ENCODE peak calls at places on chromosomes 3 and 15, in eight cellular contexts. J is HCT116, C is SK-N-SH, K is IMR-90, N is K562, Q is HepG2, V is GM12878, E is H1. Y is an unnamed sample.

GRCh38 chr3:73351423-73352071 is 273.2 kb downstream of the PDZRN3 start:
- DNase-seq in J (no peak), C (peak), K (no peak), N (no peak), Q (no peak), V (no peak), E (no peak), Y (no peak)

GRCh38 chr3:180239939-180240338 is 203.2 kb upstream of the PEX5L start:
- DNase-seq in J (no peak), C (no peak), K (no peak), N (no peak), Q (no peak), V (no peak), E (no peak), Y (no peak)

GRCh38 chr3:193909387-193909786 is 226.6 kb upstream of the HES1 start:
- DNase-seq in J (no peak), C (no peak), K (no peak), N (no peak), Q (no peak), V (peak), E (no peak), Y (no peak)

GRCh38 chr3:187919535-187919934 is 174.3 kb upstream of the BCL6 start:
- DNase-seq in J (no peak), C (no peak), K (no peak), N (no peak), Q (no peak), V (peak), E (no peak), Y (no peak)

GRCh38 chr15:67343206-67343605 is 88.6 kb downstream of the IQCH start:
- DNase-seq in J (no peak), C (no peak), K (no peak), N (no peak), Q (no peak), V (no peak), E (no peak), Y (no peak)

GRCh38 chr3:88412346-88412745 is 262.6 kb downstream of the C3orf38 start:
- DNase-seq in J (no peak), C (no peak), K (no peak), N (no peak), Q (no peak), V (no peak), E (no peak), Y (no peak)

GRCh38 chr3:107630779-107631178 is 108.0 kb downstream of the BBX start:
- DNase-seq in J (no peak), C (no peak), K (no peak), N (no peak), Q (no peak), V (no peak), E (no peak), Y (no peak)

GRCh38 chr3:190265795-190266194 is 56.5 kb downstream of the CLDN1 start:
- DNase-seq in J (peak), C (no peak), K (peak), N (no peak), Q (no peak), V (no peak), E (no peak), Y (no peak)

GRCh38 chr15:96037584-96037983 is 292.9 kb upstream of the NR2F2 start:
- DNase-seq in J (no peak), C (no peak), K (peak), N (no peak), Q (no peak), V (peak), E (no peak), Y (no peak)

GRCh38 chr3:165259518-165260193 is 63.5 kb upstream of the SLITRK3 start:
- DNase-seq in J (no peak), C (no peak), K (no peak), N (no peak), Q (no peak), V (no peak), E (no peak), Y (peak)

GRCh38 chr3:52121813-52122212 is 32.4 kb downstream of the POC1A start:
- DNase-seq in J (no peak), C (no peak), K (no peak), N (no peak), Q (no peak), V (no peak), E (no peak), Y (no peak)

GRCh38 chr3:159102001-159102400 is 300.1 kb downstream of the MFSD1 start:
- DNase-seq in J (no peak), C (peak), K (no peak), N (no peak), Q (no peak), V (no peak), E (no peak), Y (no peak)

GRCh38 chr3:52225452-52226228 is at the start of gene TLR9:
- DNase-seq in J (no peak), C (no peak), K (no peak), N (no peak), Q (no peak), V (peak), E (peak), Y (no peak)

GRCh38 chr3:184166671-184167070 is 8.0 kb upstream of the AP2M1 start:
- DNase-seq in J (no peak), C (no peak), K (no peak), N (no peak), Q (no peak), V (no peak), E (no peak), Y (no peak)

GRCh38 chr3:111895079-111895478 is 36.0 kb downstream of the PHLDB2 start:
- DNase-seq in J (peak), C (peak), K (peak), N (no peak), Q (peak), V (no peak), E (no peak), Y (peak)

GRCh38 chr15:73899197-73900128 is 26.1 kb downstream of the TBC1D21 start:
- DNase-seq in J (no peak), C (peak), K (peak), N (no peak), Q (no peak), V (no peak), E (no peak), Y (no peak)

GRCh38 chr15:57384816-57385215 is 8.5 kb downstream of the CGNL1 start:
- DNase-seq in J (no peak), C (no peak), K (peak), N (no peak), Q (peak), V (no peak), E (no peak), Y (peak)

GRCh38 chr15:86591158-86591557 is 511.5 kb downstream of the AGBL1 start:
- DNase-seq in J (no peak), C (no peak), K (no peak), N (no peak), Q (no peak), V (no peak), E (no peak), Y (no peak)

GRCh38 chr15:38699633-38700230 is 135.1 kb upstream of the RASGRP1 start:
- DNase-seq in J (peak), C (peak), K (peak), N (peak), Q (peak), V (no peak), E (peak), Y (peak)

GRCh38 chr3:194633349-194634004 is at the start of gene TMEM44:
- DNase-seq in J (peak), C (peak), K (peak), N (peak), Q (peak), V (peak), E (peak), Y (peak)

GRCh38 chr3:41118461-41119385 is 80.6 kb upstream of the CTNNB1 start:
- DNase-seq in J (no peak), C (no peak), K (no peak), N (no peak), Q (no peak), V (no peak), E (no peak), Y (no peak)

GRCh38 chr3:115830764-115831395 is 207.6 kb downstream of the GAP43 start:
- DNase-seq in J (no peak), C (no peak), K (no peak), N (no peak), Q (no peak), V (no peak), E (no peak), Y (no peak)

GRCh38 chr15:90620379-90621134 is 90.8 kb downstream of the CRTC3 start:
- DNase-seq in J (no peak), C (no peak), K (no peak), N (peak), Q (no peak), V (peak), E (no peak), Y (no peak)

GRCh38 chr3:154430014-154430413 is at the start of gene GPR149:
- DNase-seq in J (peak), C (peak), K (no peak), N (no peak), Q (no peak), V (no peak), E (no peak), Y (peak)

GRCh38 chr3:194944526-194944925 is 258.8 kb downstream of the FAM43A start:
- DNase-seq in J (no peak), C (no peak), K (no peak), N (no peak), Q (no peak), V (no peak), E (no peak), Y (no peak)

GRCh38 chr3:53077476-53078220 is 31.8 kb upstream of the SFMBT1 start:
- DNase-seq in J (no peak), C (no peak), K (no peak), N (no peak), Q (no peak), V (no peak), E (no peak), Y (no peak)

GRCh38 chr3:139994891-139995290 is 59.9 kb downstream of the CLSTN2 start:
- DNase-seq in J (no peak), C (peak), K (no peak), N (no peak), Q (no peak), V (no peak), E (peak), Y (no peak)

GRCh38 chr3:36741285-36741684 is 23.1 kb downstream of the DCLK3 start:
- DNase-seq in J (no peak), C (no peak), K (peak), N (no peak), Q (no peak), V (no peak), E (no peak), Y (no peak)

GRCh38 chr3:175743733-175744400 is 884.7 kb downstream of the NAALADL2 start:
- DNase-seq in J (no peak), C (no peak), K (peak), N (no peak), Q (no peak), V (no peak), E (no peak), Y (peak)

GRCh38 chr3:30658328-30659052 is 52.1 kb downstream of the TGFBR2 start:
- DNase-seq in J (peak), C (no peak), K (peak), N (no peak), Q (peak), V (peak), E (no peak), Y (peak)

GRCh38 chr15:45351229-45351628 is 27.1 kb downstream of the GATM start:
- DNase-seq in J (no peak), C (no peak), K (no peak), N (no peak), Q (no peak), V (no peak), E (no peak), Y (no peak)

GRCh38 chr3:189070965-189071364 is 100.8 kb upstream of the TPRG1 start:
- DNase-seq in J (no peak), C (no peak), K (no peak), N (no peak), Q (no peak), V (no peak), E (no peak), Y (no peak)

GRCh38 chr3:134460965-134461364 is 24.8 kb downstream of the ANAPC13 start:
- DNase-seq in J (no peak), C (no peak), K (peak), N (no peak), Q (no peak), V (no peak), E (no peak), Y (no peak)

GRCh38 chr3:3080309-3080708 is 29.9 kb downstream of the IL5RA start:
- DNase-seq in J (no peak), C (no peak), K (no peak), N (no peak), Q (no peak), V (no peak), E (no peak), Y (no peak)

GRCh38 chr15:91956026-91956723 is 102.7 kb downstream of the SLCO3A1 start:
- DNase-seq in J (no peak), C (peak), K (peak), N (no peak), Q (no peak), V (no peak), E (no peak), Y (no peak)
- TF ChIP-seq RAD21 in J (no peak), C (peak), K (no peak), N (no peak), Q (no peak), V (no peak), E (no peak), Y (no peak)

DNA sequence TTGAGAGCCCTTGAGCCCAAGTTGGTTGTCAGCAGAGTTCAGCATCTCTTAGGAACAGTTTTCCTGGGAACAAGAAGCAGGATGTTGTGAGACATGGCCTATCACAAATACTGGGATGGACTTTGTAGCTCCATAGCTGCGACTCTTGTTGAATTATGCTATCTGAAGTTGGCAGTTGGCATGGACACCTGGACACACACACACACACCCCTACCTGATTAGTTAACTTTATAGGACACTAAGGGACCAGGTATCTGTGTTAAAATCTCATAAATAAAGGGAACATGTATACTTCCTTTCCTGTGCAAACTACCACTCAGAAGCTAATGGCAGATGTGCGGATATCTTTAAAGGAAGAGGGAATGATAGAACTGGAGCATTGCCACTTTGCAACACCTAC is 10.2 kb upstream of the CHRNA7 start:
- DNase-seq in J (no peak), C (no peak), K (no peak), N (no peak), Q (no peak), V (no peak), E (no peak), Y (no peak)
- TF ChIP-seq RAD21 in J (no peak), C (no peak), K (no peak), N (no peak), Q (no peak), V (no peak), E (no peak), Y (no peak)

GRCh38 chr3:196179380-196180308 is 31.6 kb downstream of the ZDHHC19 start:
- DNase-seq in J (no peak), C (peak), K (peak), N (peak), Q (no peak), V (peak), E (no peak), Y (no peak)
- TF ChIP-seq RAD21 in J (no peak), C (no peak), K (no peak), N (no peak), Q (no peak), V (peak), E (peak), Y (no peak)

DNA sequence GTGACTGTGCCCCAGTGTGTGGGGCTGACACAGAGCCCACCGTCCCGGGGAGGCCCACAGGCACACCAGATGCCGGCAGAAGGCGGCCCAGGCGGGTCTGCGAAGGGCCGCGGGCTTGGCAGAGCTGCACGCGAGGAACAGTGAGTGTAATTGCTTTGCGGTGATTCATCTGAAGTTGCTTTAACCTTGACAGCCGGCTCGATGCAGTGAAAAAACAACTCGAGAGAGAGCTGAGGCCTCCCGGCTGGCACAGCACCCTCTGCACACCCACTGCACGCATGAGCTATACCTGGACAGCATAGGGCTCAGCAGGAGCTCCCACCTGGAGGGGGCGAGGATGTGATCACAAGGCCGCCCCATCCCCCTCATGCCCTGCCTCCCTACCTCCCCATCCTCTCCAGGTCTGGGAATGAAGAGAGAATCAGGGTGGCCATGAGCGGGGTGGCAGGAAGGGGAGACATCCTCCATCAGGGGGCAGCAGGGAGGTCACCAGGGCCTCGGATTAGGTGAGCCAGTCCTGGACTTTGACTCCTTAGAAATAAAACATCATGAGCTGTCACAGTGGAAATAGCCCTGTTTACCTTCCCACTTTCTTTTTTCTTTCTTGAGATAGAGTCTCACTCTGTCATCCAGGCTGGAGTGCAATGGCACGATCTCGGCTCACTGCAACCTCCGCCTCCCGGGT is 172.6 kb downstream of the MEGF11 start:
- DNase-seq in J (no peak), C (peak), K (peak), N (peak), Q (peak), V (no peak), E (peak), Y (peak)
- TF ChIP-seq RAD21 in J (no peak), C (peak), K (no peak), N (no peak), Q (peak), V (peak), E (peak), Y (no peak)

DNA sequence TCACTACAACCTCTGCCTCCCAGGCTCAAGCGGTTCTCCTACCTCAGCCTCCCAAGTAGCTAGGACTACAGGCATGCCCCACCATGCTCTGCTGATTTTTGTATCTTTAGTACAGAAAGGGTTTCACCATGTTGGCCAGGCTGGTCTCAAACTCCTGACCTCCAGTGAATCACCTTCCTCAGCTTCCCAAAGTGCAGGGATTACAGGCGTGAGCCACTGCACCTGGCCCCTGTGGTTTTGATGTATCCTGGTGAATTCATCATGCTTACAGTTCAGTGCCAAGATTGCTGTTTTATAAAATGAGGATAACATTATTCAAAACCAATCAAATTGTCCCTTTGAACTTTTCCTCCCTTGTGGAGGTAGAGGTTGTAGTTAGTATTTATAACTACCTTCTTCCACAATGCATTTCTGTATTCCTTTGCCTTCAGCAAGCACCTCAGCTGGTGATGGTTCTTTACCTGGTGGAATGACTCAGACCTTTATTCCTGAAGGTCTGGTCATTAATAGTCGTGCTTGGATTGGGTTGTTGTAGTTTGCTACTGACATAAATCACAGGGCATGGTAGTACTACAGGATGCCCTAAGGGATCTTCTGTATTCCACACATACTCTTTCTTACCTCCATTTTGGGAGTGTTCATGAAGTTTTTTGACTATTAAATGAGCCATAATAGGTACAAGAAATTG is 76.9 kb downstream of the UBP1 start:
- DNase-seq in J (no peak), C (no peak), K (peak), N (no peak), Q (no peak), V (no peak), E (no peak), Y (no peak)
- TF ChIP-seq RAD21 in J (no peak), C (no peak), K (no peak), N (no peak), Q (no peak), V (no peak), E (no peak), Y (no peak)

GRCh38 chr3:10703875-10704274 is 112.2 kb upstream of the SLC6A11 start:
- DNase-seq in J (peak), C (peak), K (peak), N (no peak), Q (no peak), V (no peak), E (peak), Y (no peak)

GRCh38 chr3:10707984-10708868 is 107.8 kb upstream of the SLC6A11 start:
- DNase-seq in J (no peak), C (peak), K (no peak), N (no peak), Q (no peak), V (no peak), E (peak), Y (no peak)

GRCh38 chr3:10707089-10707983 is 108.7 kb upstream of the SLC6A11 start:
- DNase-seq in J (no peak), C (peak), K (no peak), N (no peak), Q (no peak), V (no peak), E (peak), Y (no peak)

GRCh38 chr3:10709110-10709781 is 106.8 kb upstream of the SLC6A11 start:
- DNase-seq in J (no peak), C (peak), K (no peak), N (no peak), Q (no peak), V (no peak), E (no peak), Y (peak)

GRCh38 chr3:10706156-10707088 is 109.6 kb upstream of the SLC6A11 start:
- DNase-seq in J (no peak), C (peak), K (no peak), N (no peak), Q (no peak), V (no peak), E (no peak), Y (no peak)
- TF ChIP-seq RAD21 in J (peak), C (peak), K (no peak), N (no peak), Q (no peak), V (no peak), E (peak), Y (peak)

DNA sequence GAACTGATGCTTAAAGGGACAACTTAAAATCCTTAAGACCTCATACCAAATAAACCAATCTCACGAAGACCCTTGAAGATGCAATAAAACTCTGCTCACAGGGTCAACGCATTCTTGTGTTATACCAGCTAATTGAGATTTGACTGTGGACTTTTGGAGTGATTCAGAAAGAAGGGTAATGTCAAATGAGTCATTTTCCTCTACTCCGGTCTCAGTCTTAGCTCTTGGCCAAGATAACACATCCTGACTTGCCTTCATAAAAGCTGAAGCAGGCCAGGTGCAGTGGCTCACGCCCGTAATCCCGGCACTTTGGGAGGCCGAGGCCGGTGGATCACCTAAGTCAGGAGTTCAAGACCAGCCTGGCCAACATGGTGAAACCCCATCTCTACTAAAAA is 3.8 kb downstream of the PKM start:
- DNase-seq in J (peak), C (no peak), K (peak), N (peak), Q (peak), V (peak), E (no peak), Y (no peak)
- TF ChIP-seq RAD21 in J (no peak), C (no peak), K (no peak), N (no peak), Q (no peak), V (no peak), E (no peak), Y (no peak)

GRCh38 chr15:22955544-22956085 is 24.6 kb downstream of the CYFIP1 start:
- DNase-seq in J (no peak), C (no peak), K (no peak), N (no peak), Q (no peak), V (no peak), E (no peak), Y (no peak)
- TF ChIP-seq RAD21 in J (no peak), C (no peak), K (no peak), N (no peak), Q (no peak), V (no peak), E (no peak), Y (no peak)